ENCODE peak calls at places on chromosomes 3 and 15, in five cellular contexts. I is glomerular endothelial cell, M is T-helper 1 cell, J is RPMI7951, U is germinal center. L is an unnamed sample.
A peak's percentile ranks its signal among the peaks of the same experiment; 100 is the strongest.

GRCh38 chr3:184040010-184040409 is 8.5 kb downstream of the HTR3D start:
- DNase-seq in I (no peak), M (no peak), J (peak; percentile 35), U (no peak), L (no peak)

GRCh38 chr15:101439920-101440319 is 49.6 kb downstream of the PCSK6 start:
- DNase-seq in I (no peak), M (no peak), J (no peak), U (no peak), L (no peak)

GRCh38 chr3:135756016-135756695 is 209.4 kb upstream of the PPP2R3A start:
- DNase-seq in I (no peak), M (no peak), J (no peak), U (no peak), L (no peak)

GRCh38 chr3:48128779-48129178 is 59.4 kb downstream of the CDC25A start:
- DNase-seq in I (no peak), M (no peak), J (no peak), U (no peak), L (no peak)

GRCh38 chr3:20846081-20846480 is 660.1 kb upstream of the SGO1 start:
- DNase-seq in I (no peak), M (no peak), J (no peak), U (no peak), L (no peak)

GRCh38 chr3:178393833-178394232 is 142.4 kb upstream of the KCNMB2 start:
- DNase-seq in I (no peak), M (no peak), J (peak; percentile 19), U (no peak), L (no peak)

GRCh38 chr3:64667887-64668581 is 19.8 kb downstream of the ADAMTS9 start:
- DNase-seq in I (no peak), M (no peak), J (no peak), U (no peak), L (no peak)

GRCh38 chr3:134072881-134073582 is 43.3 kb upstream of the SLCO2A1 start:
- DNase-seq in I (no peak), M (no peak), J (no peak), U (no peak), L (no peak)

GRCh38 chr3:122898298-122898697 is 103.4 kb downstream of the SLC49A4 start:
- DNase-seq in I (no peak), M (no peak), J (no peak), U (no peak), L (no peak)

GRCh38 chr3:31755911-31756658 is 223.4 kb downstream of the STT3B start:
- DNase-seq in I (no peak), M (peak; percentile 95), J (no peak), U (peak; percentile 34), L (no peak)

GRCh38 chr3:69558912-69559311 is 173.0 kb upstream of the FRMD4B start:
- DNase-seq in I (no peak), M (no peak), J (no peak), U (no peak), L (no peak)

GRCh38 chr3:151589311-151589710 is 128.4 kb upstream of the IGSF10 start:
- DNase-seq in I (no peak), M (no peak), J (no peak), U (no peak), L (no peak)

GRCh38 chr3:12957824-12958792 is 115.1 kb downstream of the IQSEC1 start:
- DNase-seq in I (no peak), M (no peak), J (no peak), U (no peak), L (no peak)

GRCh38 chr3:120567370-120568197 is 28.6 kb upstream of the NDUFB4 start:
- DNase-seq in I (peak; percentile 9), M (no peak), J (peak; percentile 54), U (no peak), L (no peak)

GRCh38 chr15:58227706-58228543 is 89.7 kb downstream of the AQP9 start:
- DNase-seq in I (peak; percentile 68), M (peak; percentile 68), J (peak; percentile 77), U (peak; percentile 35), L (peak; percentile 93)

GRCh38 chr3:64291345-64291744 is 66.1 kb upstream of the PRICKLE2 start:
- DNase-seq in I (no peak), M (no peak), J (peak; percentile 95), U (no peak), L (no peak)

GRCh38 chr15:99526671-99527070 is 39.1 kb upstream of the MEF2A start:
- DNase-seq in I (no peak), M (no peak), J (no peak), U (no peak), L (no peak)

GRCh38 chr15:33533197-33533596 is 222.4 kb downstream of the RYR3 start:
- DNase-seq in I (no peak), M (no peak), J (no peak), U (no peak), L (no peak)

GRCh38 chr15:78421241-78421994 is 16.6 kb upstream of the IREB2 start:
- DNase-seq in I (no peak), M (no peak), J (no peak), U (no peak), L (no peak)

GRCh38 chr15:69725210-69725609 is 272.6 kb downstream of the RPLP1 start:
- DNase-seq in I (no peak), M (no peak), J (no peak), U (no peak), L (no peak)